ENCODE peak calls at places on chromosome 12, in six cellular contexts. P, H, S, W, B and Z are unnamed samples.
A peak's percentile ranks its signal among the peaks of the same experiment; 100 is the strongest.

GRCh38 chr12:78865297-78865955 is 852 bp downstream of the SYT1 start:
- DNase-seq in W (no peak), H (no peak), S (no peak), P (no peak), B (no peak), Z (no peak)

GRCh38 chr12:12983420-12984035 is 16.5 kb downstream of the HEBP1 start:
- DNase-seq in P (peak; percentile 44), H (no peak), S (no peak), B (no peak), W (no peak), Z (no peak)

GRCh38 chr12:94553130-94553519 is 93.5 kb upstream of the CEP83 start:
- DNase-seq in P (peak; percentile 73), S (peak; percentile 59), H (no peak), W (no peak), B (no peak), Z (peak; percentile 57)

GRCh38 chr12:49893753-49894752 is 9.6 kb downstream of the FAIM2 start:
- DNase-seq in S (no peak), H (no peak), P (no peak), W (no peak), B (no peak), Z (peak; percentile 73)

GRCh38 chr12:76883151-76883550 is 4.3 kb upstream of the CSRP2 start:
- DNase-seq in S (no peak), W (no peak), P (peak; percentile 72), B (no peak), H (no peak), Z (no peak)

GRCh38 chr12:28558232-28558631 is 368.0 kb downstream of the CCDC91 start:
- DNase-seq in S (no peak), P (no peak), H (no peak), W (no peak), B (no peak), Z (no peak)

GRCh38 chr12:90062799-90063198 is 354.2 kb upstream of the ATP2B1 start:
- DNase-seq in H (no peak), B (no peak), P (no peak), W (no peak), S (no peak), Z (no peak)

GRCh38 chr12:108967869-108968540 is 52.9 kb downstream of the SVOP start:
- DNase-seq in P (no peak), B (no peak), H (no peak), W (no peak), S (no peak), Z (no peak)

GRCh38 chr12:15276088-15276698 is 46.1 kb upstream of the PTPRO start:
- DNase-seq in B (no peak), S (no peak), H (no peak), W (no peak), P (peak; percentile 19), Z (no peak)

GRCh38 chr12:65278576-65279386 is at the start of gene MSRB3:
- DNase-seq in B (peak; percentile 85), P (peak; percentile 22), W (peak; percentile 82), S (no peak), H (peak; percentile 16), Z (no peak)